ENCODE peak calls at places on chromosomes 3 and 15, in seven cellular contexts. B is A549, L is fibroblast of the aortic adventitia, M is IMR-90, D is heart left ventricle, Q is breast epithelium, O is body of pancreas. K is an unnamed sample.

GRCh38 chr15:98907921-98908490 is 99.6 kb downstream of the PGPEP1L start:
- DNase-seq in B (no peak), L (no peak), M (no peak), D (no peak), Q (no peak), O (no peak), K (no peak)

GRCh38 chr3:43346990-43347749 is 60.8 kb downstream of the SNRK start:
- DNase-seq in B (no peak), L (no peak), M (peak; percentile 21), D (no peak), Q (no peak), O (no peak), K (no peak)

GRCh38 chr3:64463981-64464380 is 223.8 kb downstream of the ADAMTS9 start:
- DNase-seq in B (no peak), L (no peak), M (no peak), D (no peak), Q (no peak), O (no peak), K (no peak)

GRCh38 chr15:65887565-65887964 is 18.3 kb downstream of the RAB11A start:
- DNase-seq in B (no peak), L (no peak), M (no peak), D (no peak), Q (no peak), O (no peak), K (no peak)

GRCh38 chr15:76898102-76898501 is 7.0 kb downstream of the SCAPER start:
- DNase-seq in B (no peak), L (no peak), M (peak; percentile 29), D (no peak), Q (no peak), O (no peak), K (no peak)

GRCh38 chr15:93987068-93987467 is 244.3 kb upstream of the MCTP2 start:
- DNase-seq in B (no peak), L (no peak), M (no peak), D (no peak), Q (no peak), O (no peak), K (no peak)

GRCh38 chr3:123559040-123559861 is 25.6 kb downstream of the HACD2 start:
- DNase-seq in B (peak; percentile 59), L (peak; percentile 76), M (peak; percentile 64), D (no peak), Q (no peak), O (peak; percentile 32), K (no peak)

GRCh38 chr3:89527736-89528335 is 420.4 kb downstream of the EPHA3 start:
- DNase-seq in B (no peak), L (no peak), M (no peak), D (no peak), Q (no peak), O (no peak), K (no peak)

GRCh38 chr3:172065534-172065933 is 26.2 kb downstream of the FNDC3B start:
- DNase-seq in B (no peak), L (peak; percentile 87), M (peak; percentile 92), D (no peak), Q (no peak), O (peak; percentile 45), K (no peak)

GRCh38 chr3:76685858-76686257 is 354.0 kb upstream of the ROBO2 start:
- DNase-seq in B (no peak), L (no peak), M (no peak), D (no peak), Q (no peak), O (no peak), K (no peak)

GRCh38 chr3:16060945-16061344 is 113.5 kb upstream of the GALNT15 start:
- DNase-seq in B (peak; percentile 44), L (peak; percentile 95), M (peak; percentile 95), D (peak; percentile 50), Q (no peak), O (no peak), K (no peak)

GRCh38 chr3:57815034-57815433 is 58.9 kb downstream of the SLMAP start:
- DNase-seq in B (no peak), L (no peak), M (no peak), D (no peak), Q (no peak), O (no peak), K (no peak)

GRCh38 chr3:26960382-26960781 is 337.8 kb downstream of the LRRC3B start:
- DNase-seq in B (no peak), L (no peak), M (no peak), D (no peak), Q (no peak), O (no peak), K (no peak)

GRCh38 chr3:26962419-26963355 is 340.1 kb downstream of the LRRC3B start:
- DNase-seq in B (no peak), L (no peak), M (no peak), D (no peak), Q (no peak), O (no peak), K (no peak)

GRCh38 chr3:26964836-26965235 is 342.3 kb downstream of the LRRC3B start:
- DNase-seq in B (no peak), L (no peak), M (no peak), D (no peak), Q (no peak), O (no peak), K (no peak)

GRCh38 chr3:26964313-26964712 is 341.7 kb downstream of the LRRC3B start:
- DNase-seq in B (no peak), L (no peak), M (no peak), D (no peak), Q (no peak), O (no peak), K (no peak)

GRCh38 chr3:26963356-26963742 is 340.8 kb downstream of the LRRC3B start:
- DNase-seq in B (no peak), L (no peak), M (no peak), D (no peak), Q (no peak), O (no peak), K (no peak)
- TF ChIP-seq CTCF in B (no peak), L (no peak), M (no peak), D (no peak), Q (no peak), O (no peak), K (no peak)

DNA sequence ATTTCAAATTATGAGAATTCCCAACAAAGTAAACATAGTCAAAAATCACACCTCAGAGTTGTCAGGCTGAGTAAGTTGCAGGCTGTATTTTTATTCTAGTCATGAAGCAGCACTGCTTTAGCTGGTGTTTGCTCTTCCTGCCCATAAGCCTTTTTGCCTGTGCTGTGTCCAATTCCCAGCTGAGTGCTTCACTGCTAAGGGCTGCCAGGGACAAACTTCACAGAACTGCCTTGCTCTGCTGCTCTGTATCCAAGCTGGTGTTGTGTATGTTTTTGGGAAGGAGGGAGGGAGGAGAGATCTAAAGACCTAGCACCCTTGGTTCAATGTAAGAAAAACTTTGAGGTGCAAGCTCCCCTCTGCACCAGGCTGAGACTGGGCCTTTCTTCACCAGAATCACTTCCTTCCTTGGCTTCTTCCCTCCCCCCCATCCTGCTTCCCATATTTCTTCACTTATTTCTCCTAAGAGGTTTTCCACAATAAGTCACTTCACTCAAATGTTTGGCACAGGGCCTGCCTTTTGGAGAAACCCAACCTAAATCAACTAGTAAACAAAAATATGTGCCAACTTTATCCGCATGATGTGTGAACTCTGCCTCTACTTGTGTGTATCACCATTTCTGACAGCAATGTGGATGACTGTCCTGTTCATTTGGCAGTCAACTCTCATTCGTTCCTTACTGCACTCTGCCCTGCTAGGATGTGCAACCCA is 156.1 kb downstream of the TBL1XR1 start:
- DNase-seq in B (no peak), L (peak; percentile 71), M (peak; percentile 25), D (peak; percentile 38), Q (no peak), O (peak; percentile 25), K (no peak)
- H3K4me3 ChIP-seq in B (no peak overlapping the region), L (no peak overlapping the region), M (no peak overlapping the region), D (no peak overlapping the region), Q (no peak overlapping the region), O (no peak overlapping the region), K (no peak overlapping the region)

DNA sequence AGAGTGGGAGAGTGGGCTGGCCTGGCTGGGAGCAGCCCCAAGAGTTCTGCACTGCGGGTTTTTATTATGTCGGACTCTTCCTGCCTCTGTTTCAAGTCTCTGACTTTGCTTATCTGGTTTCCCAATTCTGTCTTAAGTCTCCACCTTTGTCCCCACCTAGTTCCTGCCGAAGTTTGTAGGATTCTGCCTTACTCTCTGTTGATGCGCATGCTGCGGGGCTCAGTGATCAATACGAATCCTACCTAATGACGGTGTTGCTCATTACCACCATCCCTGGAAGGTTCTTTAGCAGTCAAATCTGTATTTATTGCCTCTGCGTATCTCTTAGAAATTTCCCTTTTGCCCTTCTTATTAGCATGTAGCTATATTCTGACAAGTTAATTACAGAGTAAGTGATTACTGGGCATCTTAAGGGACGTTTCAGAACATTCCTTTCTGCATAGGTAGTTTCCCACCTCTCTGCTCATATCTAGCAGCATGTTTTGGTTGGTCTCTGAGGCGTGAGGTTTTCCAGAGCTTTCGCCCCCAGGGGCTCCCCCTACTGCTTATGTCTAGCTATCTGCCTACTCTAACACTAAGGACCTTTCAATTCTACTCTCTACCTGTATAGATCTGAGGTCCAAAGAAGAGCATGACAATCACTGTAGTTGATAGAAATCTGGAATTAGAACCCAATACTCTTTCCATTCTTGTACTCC is 236.0 kb upstream of the EIF1B start:
- DNase-seq in B (no peak), L (no peak), M (no peak), D (no peak), Q (no peak), O (no peak), K (no peak)
- TF ChIP-seq CTCF in B (no peak), L (no peak), M (no peak), D (no peak), Q (no peak), O (no peak), K (no peak)

GRCh38 chr15:92803536-92803851 is 96.6 kb upstream of the CHD2 start:
- DNase-seq in B (no peak), L (no peak), M (no peak), D (no peak), Q (no peak), O (no peak), K (no peak)

GRCh38 chr15:92805080-92805708 is 94.9 kb upstream of the CHD2 start:
- DNase-seq in B (no peak), L (no peak), M (no peak), D (no peak), Q (no peak), O (no peak), K (no peak)

GRCh38 chr15:92801412-92801773 is 98.7 kb upstream of the CHD2 start:
- DNase-seq in B (no peak), L (peak; percentile 97), M (peak; percentile 86), D (peak; percentile 59), Q (no peak), O (no peak), K (no peak)

GRCh38 chr15:92801774-92802464 is 98.2 kb upstream of the CHD2 start:
- DNase-seq in B (no peak), L (peak; percentile 97), M (peak; percentile 94), D (peak; percentile 60), Q (no peak), O (peak; percentile 47), K (peak; percentile 76)

GRCh38 chr15:92803852-92804609 is 96.1 kb upstream of the CHD2 start:
- DNase-seq in B (peak; percentile 96), L (peak; percentile 100), M (peak; percentile 100), D (peak; percentile 84), Q (peak; percentile 89), O (peak; percentile 46), K (peak; percentile 92)
- H3K4me3 ChIP-seq in B (no peak overlapping the region), L (no peak overlapping the region), M (no peak overlapping the region), D (no peak overlapping the region), Q (no peak overlapping the region), O (no peak overlapping the region), K (peak overlapping the region; percentile 0)

K was measured in lower lobe of right lung.